ENCODE peak calls at places on chromosomes 7 and 10, in seven cellular contexts. One of them, this sample, is unnamed.

GRCh38 chr10:29243750-29244149 is 45.1 kb upstream of the LYZL1 start:
- DNase-seq in epithelial cell of esophagus: no peak
- DNase-seq in IMR-90: no peak
- DNase-seq in LNCaP clone FGC: no peak
- DNase-seq in stomach: no peak
- DNase-seq in lower leg skin: no peak
- DNase-seq in esophagus squamous epithelium: no peak
- DNase-seq in this sample: no peak

GRCh38 chr10:102504179-102504975 is 605 bp downstream of the SUFU start:
- DNase-seq in epithelial cell of esophagus: peak
- DNase-seq in IMR-90: peak
- DNase-seq in LNCaP clone FGC: no peak
- DNase-seq in stomach: peak
- DNase-seq in lower leg skin: peak
- DNase-seq in esophagus squamous epithelium: no peak
- DNase-seq in this sample: peak

GRCh38 chr10:15200626-15201025 is 32.1 kb upstream of the NMT2 start:
- DNase-seq in epithelial cell of esophagus: peak
- DNase-seq in IMR-90: peak
- DNase-seq in LNCaP clone FGC: no peak
- DNase-seq in stomach: no peak
- DNase-seq in lower leg skin: no peak
- DNase-seq in esophagus squamous epithelium: no peak
- DNase-seq in this sample: no peak

GRCh38 chr7:74262639-74263398 is 8.6 kb upstream of the RFC2 start:
- DNase-seq in epithelial cell of esophagus: no peak
- DNase-seq in IMR-90: no peak
- DNase-seq in LNCaP clone FGC: no peak
- DNase-seq in stomach: no peak
- DNase-seq in lower leg skin: no peak
- DNase-seq in esophagus squamous epithelium: no peak
- DNase-seq in this sample: no peak

GRCh38 chr10:34719336-34719735 is 95.8 kb downstream of the PARD3 start:
- DNase-seq in epithelial cell of esophagus: peak
- DNase-seq in IMR-90: no peak
- DNase-seq in LNCaP clone FGC: peak
- DNase-seq in stomach: no peak
- DNase-seq in lower leg skin: no peak
- DNase-seq in esophagus squamous epithelium: no peak
- DNase-seq in this sample: no peak

GRCh38 chr10:115402690-115403089 is 309.5 kb downstream of the ATRNL1 start:
- DNase-seq in epithelial cell of esophagus: peak
- DNase-seq in IMR-90: peak
- DNase-seq in LNCaP clone FGC: no peak
- DNase-seq in stomach: no peak
- DNase-seq in lower leg skin: no peak
- DNase-seq in esophagus squamous epithelium: no peak
- DNase-seq in this sample: no peak

GRCh38 chr10:75466016-75466415 is 34.6 kb downstream of the LRMDA start:
- DNase-seq in epithelial cell of esophagus: no peak
- DNase-seq in IMR-90: no peak
- DNase-seq in LNCaP clone FGC: no peak
- DNase-seq in stomach: no peak
- DNase-seq in lower leg skin: no peak
- DNase-seq in esophagus squamous epithelium: no peak
- DNase-seq in this sample: no peak

GRCh38 chr7:73937014-73937413 is 76.1 kb downstream of the TMEM270 start:
- DNase-seq in epithelial cell of esophagus: no peak
- DNase-seq in IMR-90: peak
- DNase-seq in LNCaP clone FGC: no peak
- DNase-seq in stomach: no peak
- DNase-seq in lower leg skin: no peak
- DNase-seq in esophagus squamous epithelium: no peak
- DNase-seq in this sample: no peak

GRCh38 chr7:34322841-34323240 is 335.2 kb upstream of the NPSR1 start:
- DNase-seq in epithelial cell of esophagus: peak
- DNase-seq in IMR-90: no peak
- DNase-seq in LNCaP clone FGC: no peak
- DNase-seq in stomach: no peak
- DNase-seq in lower leg skin: no peak
- DNase-seq in esophagus squamous epithelium: no peak
- DNase-seq in this sample: no peak

GRCh38 chr7:102810916-102811315 is 62.1 kb downstream of the FAM185A start:
- DNase-seq in epithelial cell of esophagus: no peak
- DNase-seq in IMR-90: peak
- DNase-seq in LNCaP clone FGC: no peak
- DNase-seq in stomach: no peak
- DNase-seq in lower leg skin: no peak
- DNase-seq in esophagus squamous epithelium: no peak
- DNase-seq in this sample: no peak

GRCh38 chr7:159097661-159098423 is 46.8 kb downstream of the VIPR2 start:
- DNase-seq in epithelial cell of esophagus: no peak
- DNase-seq in IMR-90: no peak
- DNase-seq in LNCaP clone FGC: no peak
- DNase-seq in stomach: peak
- DNase-seq in lower leg skin: peak
- DNase-seq in esophagus squamous epithelium: no peak
- DNase-seq in this sample: no peak

GRCh38 chr10:69328346-69328687 is 50.0 kb downstream of the HK1 start:
- DNase-seq in epithelial cell of esophagus: no peak
- DNase-seq in IMR-90: no peak
- DNase-seq in LNCaP clone FGC: no peak
- DNase-seq in stomach: no peak
- DNase-seq in lower leg skin: no peak
- DNase-seq in esophagus squamous epithelium: no peak
- DNase-seq in this sample: no peak

GRCh38 chr10:112137381-112137987 is 46.1 kb downstream of the GPAM start:
- DNase-seq in epithelial cell of esophagus: peak
- DNase-seq in IMR-90: peak
- DNase-seq in LNCaP clone FGC: no peak
- DNase-seq in stomach: peak
- DNase-seq in lower leg skin: peak
- DNase-seq in esophagus squamous epithelium: no peak
- DNase-seq in this sample: peak

GRCh38 chr10:73232887-73233286 is 14.2 kb downstream of the DNAJC9 start:
- DNase-seq in epithelial cell of esophagus: no peak
- DNase-seq in IMR-90: no peak
- DNase-seq in LNCaP clone FGC: no peak
- DNase-seq in stomach: no peak
- DNase-seq in lower leg skin: no peak
- DNase-seq in esophagus squamous epithelium: no peak
- DNase-seq in this sample: no peak

GRCh38 chr7:22779697-22780096 is 43.0 kb downstream of the TOMM7 start:
- DNase-seq in epithelial cell of esophagus: no peak
- DNase-seq in IMR-90: peak
- DNase-seq in LNCaP clone FGC: no peak
- DNase-seq in stomach: no peak
- DNase-seq in lower leg skin: no peak
- DNase-seq in esophagus squamous epithelium: no peak
- DNase-seq in this sample: no peak

GRCh38 chr7:127940365-127941160 is 90.7 kb downstream of the LRRC4 start:
- DNase-seq in epithelial cell of esophagus: no peak
- DNase-seq in IMR-90: no peak
- DNase-seq in LNCaP clone FGC: no peak
- DNase-seq in stomach: no peak
- DNase-seq in lower leg skin: no peak
- DNase-seq in esophagus squamous epithelium: no peak
- DNase-seq in this sample: no peak

GRCh38 chr10:24953350-24954074 is 1.1 kb upstream of the PRTFDC1 start:
- DNase-seq in epithelial cell of esophagus: peak
- DNase-seq in IMR-90: peak
- DNase-seq in LNCaP clone FGC: no peak
- DNase-seq in stomach: no peak
- DNase-seq in lower leg skin: no peak
- DNase-seq in esophagus squamous epithelium: no peak
- DNase-seq in this sample: no peak

GRCh38 chr10:42475168-42476098 is 162.9 kb downstream of the ZNF33B start:
- DNase-seq in epithelial cell of esophagus: peak
- DNase-seq in IMR-90: peak
- DNase-seq in LNCaP clone FGC: peak
- DNase-seq in stomach: no peak
- DNase-seq in lower leg skin: no peak
- DNase-seq in esophagus squamous epithelium: no peak
- DNase-seq in this sample: peak
- TF ChIP-seq CTCF in epithelial cell of esophagus: no peak
- TF ChIP-seq CTCF in IMR-90: no peak
- TF ChIP-seq CTCF in LNCaP clone FGC: peak
- TF ChIP-seq CTCF in stomach: no peak
- TF ChIP-seq CTCF in lower leg skin: no peak
- TF ChIP-seq CTCF in esophagus squamous epithelium: no peak
- TF ChIP-seq CTCF in this sample: no peak

GRCh38 chr7:117338020-117338419 is 15.2 kb upstream of the WNT2 start:
- DNase-seq in epithelial cell of esophagus: peak
- DNase-seq in IMR-90: peak
- DNase-seq in LNCaP clone FGC: no peak
- DNase-seq in stomach: no peak
- DNase-seq in lower leg skin: no peak
- DNase-seq in esophagus squamous epithelium: no peak
- DNase-seq in this sample: no peak
- TF ChIP-seq CTCF in epithelial cell of esophagus: no peak
- TF ChIP-seq CTCF in IMR-90: peak
- TF ChIP-seq CTCF in LNCaP clone FGC: no peak
- TF ChIP-seq CTCF in stomach: no peak
- TF ChIP-seq CTCF in lower leg skin: no peak
- TF ChIP-seq CTCF in esophagus squamous epithelium: no peak
- TF ChIP-seq CTCF in this sample: no peak

GRCh38 chr7:95425694-95426093 is 9.1 kb downstream of the PON2 start:
- DNase-seq in epithelial cell of esophagus: no peak
- DNase-seq in IMR-90: no peak
- DNase-seq in LNCaP clone FGC: no peak
- DNase-seq in stomach: no peak
- DNase-seq in lower leg skin: no peak
- DNase-seq in esophagus squamous epithelium: no peak
- DNase-seq in this sample: no peak

GRCh38 chr7:95421847-95422444 is 12.9 kb downstream of the PON2 start:
- DNase-seq in epithelial cell of esophagus: no peak
- DNase-seq in IMR-90: peak
- DNase-seq in LNCaP clone FGC: no peak
- DNase-seq in stomach: no peak
- DNase-seq in lower leg skin: no peak
- DNase-seq in esophagus squamous epithelium: no peak
- DNase-seq in this sample: no peak

GRCh38 chr7:95427914-95428516 is 6.8 kb downstream of the PON2 start:
- DNase-seq in epithelial cell of esophagus: no peak
- DNase-seq in IMR-90: no peak
- DNase-seq in LNCaP clone FGC: no peak
- DNase-seq in stomach: no peak
- DNase-seq in lower leg skin: no peak
- DNase-seq in esophagus squamous epithelium: no peak
- DNase-seq in this sample: no peak

GRCh38 chr7:95430864-95431263 is 4.0 kb downstream of the PON2 start:
- DNase-seq in epithelial cell of esophagus: peak
- DNase-seq in IMR-90: peak
- DNase-seq in LNCaP clone FGC: no peak
- DNase-seq in stomach: no peak
- DNase-seq in lower leg skin: no peak
- DNase-seq in esophagus squamous epithelium: no peak
- DNase-seq in this sample: peak

GRCh38 chr7:95427123-95427522 is 7.7 kb downstream of the PON2 start:
- DNase-seq in epithelial cell of esophagus: no peak
- DNase-seq in IMR-90: no peak
- DNase-seq in LNCaP clone FGC: no peak
- DNase-seq in stomach: no peak
- DNase-seq in lower leg skin: no peak
- DNase-seq in esophagus squamous epithelium: no peak
- DNase-seq in this sample: no peak
- TF ChIP-seq CTCF in epithelial cell of esophagus: no peak
- TF ChIP-seq CTCF in IMR-90: no peak
- TF ChIP-seq CTCF in LNCaP clone FGC: no peak
- TF ChIP-seq CTCF in stomach: no peak
- TF ChIP-seq CTCF in lower leg skin: no peak
- TF ChIP-seq CTCF in esophagus squamous epithelium: no peak
- TF ChIP-seq CTCF in this sample: no peak

GRCh38 chr10:78772486-78772885 is 296.3 kb upstream of the ZMIZ1 start:
- DNase-seq in epithelial cell of esophagus: no peak
- DNase-seq in IMR-90: no peak
- DNase-seq in LNCaP clone FGC: no peak
- DNase-seq in stomach: no peak
- DNase-seq in lower leg skin: peak
- DNase-seq in esophagus squamous epithelium: no peak
- DNase-seq in this sample: no peak
- TF ChIP-seq CTCF in epithelial cell of esophagus: no peak
- TF ChIP-seq CTCF in IMR-90: no peak
- TF ChIP-seq CTCF in LNCaP clone FGC: no peak
- TF ChIP-seq CTCF in stomach: no peak
- TF ChIP-seq CTCF in lower leg skin: no peak
- TF ChIP-seq CTCF in esophagus squamous epithelium: no peak
- TF ChIP-seq CTCF in this sample: no peak

GRCh38 chr7:135889823-135890222 is 87.3 kb downstream of the MTPN start:
- DNase-seq in epithelial cell of esophagus: no peak
- DNase-seq in IMR-90: no peak
- DNase-seq in LNCaP clone FGC: no peak
- DNase-seq in stomach: no peak
- DNase-seq in lower leg skin: no peak
- DNase-seq in esophagus squamous epithelium: no peak
- DNase-seq in this sample: no peak
- TF ChIP-seq CTCF in epithelial cell of esophagus: no peak
- TF ChIP-seq CTCF in IMR-90: no peak
- TF ChIP-seq CTCF in LNCaP clone FGC: no peak
- TF ChIP-seq CTCF in stomach: no peak
- TF ChIP-seq CTCF in lower leg skin: no peak
- TF ChIP-seq CTCF in esophagus squamous epithelium: no peak
- TF ChIP-seq CTCF in this sample: no peak

DNA sequence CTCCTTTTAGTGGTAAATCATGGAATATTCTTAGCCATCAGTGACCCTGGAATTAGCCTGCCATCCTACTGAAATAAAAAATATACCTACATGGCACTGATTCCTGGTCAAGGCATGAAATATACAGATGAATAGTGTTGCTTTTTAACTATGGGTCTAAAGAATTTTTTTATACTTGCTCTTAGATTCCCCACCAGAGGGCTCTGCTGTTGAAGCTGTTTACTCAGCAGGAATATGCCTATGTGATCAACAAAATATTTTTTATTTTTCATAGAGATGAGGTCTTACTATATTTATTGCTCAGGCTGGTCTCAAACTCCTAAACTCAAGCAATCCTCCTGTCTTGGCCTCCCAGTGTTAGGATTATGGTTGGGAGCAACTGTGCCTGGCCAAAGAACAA is 13.5 kb downstream of the ZC3HC1 start:
- DNase-seq in epithelial cell of esophagus: peak
- DNase-seq in IMR-90: peak
- DNase-seq in LNCaP clone FGC: no peak
- DNase-seq in stomach: no peak
- DNase-seq in lower leg skin: peak
- DNase-seq in esophagus squamous epithelium: no peak
- DNase-seq in this sample: no peak
- TF ChIP-seq CTCF in epithelial cell of esophagus: peak
- TF ChIP-seq CTCF in IMR-90: peak
- TF ChIP-seq CTCF in LNCaP clone FGC: peak
- TF ChIP-seq CTCF in stomach: no peak
- TF ChIP-seq CTCF in lower leg skin: no peak
- TF ChIP-seq CTCF in esophagus squamous epithelium: peak
- TF ChIP-seq CTCF in this sample: peak